ENCODE peak calls at places on chromosomes 2 and 18, in six cellular contexts. J is Karpas-422, V is colonic mucosa, Q is brain microvascular endothelial cell, M is mammary epithelial cell, A is left ventricle myocardium inferior. P is an unnamed sample. For H3K36me3, the result is how much of the 10 kb centered on the place peaks cover.

GRCh38 chr2:56682397-56682760 is 498.6 kb downstream of the CCDC85A start:
- DNase-seq in Q (no peak), M (no peak), A (no peak), J (no peak), V (no peak), P (no peak)

GRCh38 chr2:204691911-204692510 is 146.7 kb downstream of the PARD3B start:
- DNase-seq in A (no peak), M (peak), V (peak), Q (peak), J (peak), P (peak)

GRCh38 chr18:58495202-58495601 is 133.7 kb downstream of the ALPK2 start:
- DNase-seq in J (no peak), V (no peak), A (no peak), Q (no peak), M (no peak), P (no peak)

GRCh38 chr18:7566587-7567486 is at the start of gene PTPRM:
- DNase-seq in J (no peak), V (peak), A (peak), M (peak), Q (peak), P (peak)

GRCh38 chr2:30981101-30981500 is 157.1 kb downstream of the GALNT14 start:
- DNase-seq in V (no peak), J (no peak), Q (no peak), M (no peak), A (no peak), P (no peak)

GRCh38 chr2:59804662-59805258 is 748.7 kb downstream of the BCL11A start:
- DNase-seq in V (no peak), J (peak), A (no peak), Q (no peak), M (no peak), P (peak)

GRCh38 chr2:211766689-211767088 is 771.9 kb downstream of the ERBB4 start:
- DNase-seq in Q (no peak), A (no peak), V (peak), M (peak), J (no peak), P (peak)

GRCh38 chr2:232898592-232899541 is 28.8 kb downstream of the SNORC start:
- DNase-seq in Q (peak), J (no peak), V (no peak), A (no peak), M (no peak), P (no peak)

GRCh38 chr18:80249217-80250093 is 2.1 kb upstream of the PARD6G start:
- DNase-seq in J (no peak), Q (no peak), V (no peak), A (no peak), M (peak), P (no peak)

GRCh38 chr2:73952499-73953446 is 26.1 kb downstream of the DGUOK start:
- DNase-seq in A (no peak), V (no peak), Q (peak), M (peak), J (no peak), P (no peak)

GRCh38 chr2:160952462-160952861 is 207.8 kb upstream of the TANK start:
- DNase-seq in Q (no peak), M (no peak), V (no peak), A (peak), J (no peak), P (no peak)

GRCh38 chr2:120722603-120723421 is 12.9 kb upstream of the GLI2 start:
- DNase-seq in V (no peak), A (no peak), M (no peak), J (no peak), Q (peak), P (no peak)

GRCh38 chr2:107669335-107669734 is 157.4 kb upstream of the RGPD4 start:
- DNase-seq in Q (peak), A (no peak), M (no peak), J (no peak), V (no peak), P (no peak)

GRCh38 chr18:48007955-48008701 is 77.7 kb upstream of the SMAD2 start:
- DNase-seq in J (no peak), A (peak), M (peak), Q (no peak), V (peak), P (peak)

GRCh38 chr2:11357428-11357972 is 13.1 kb upstream of the ROCK2 start:
- DNase-seq in M (no peak), Q (no peak), V (no peak), A (no peak), J (no peak), P (no peak)

GRCh38 chr2:140454717-140455116 is 1674.5 kb upstream of the NXPH2 start:
- DNase-seq in M (peak), J (no peak), V (no peak), Q (peak), A (no peak), P (no peak)

GRCh38 chr18:76803814-76804213 is 18.5 kb upstream of the ZNF236 start:
- DNase-seq in J (peak), Q (peak), M (peak), V (peak), A (peak), P (peak)

GRCh38 chr2:152407806-152408205 is 72.8 kb downstream of the FMNL2 start:
- DNase-seq in A (no peak), J (no peak), V (no peak), M (no peak), Q (no peak), P (no peak)

GRCh38 chr2:119283873-119284331 is 60.3 kb downstream of the STEAP3 start:
- DNase-seq in Q (peak), A (peak), J (no peak), M (peak), V (no peak), P (no peak)

GRCh38 chr2:145006957-145007672 is 487.2 kb upstream of the ZEB2 start:
- DNase-seq in A (peak), J (no peak), M (peak), Q (peak), V (no peak), P (no peak)

GRCh38 chr2:109129921-109130725 is 1.1 kb downstream of the SH3RF3 start:
- DNase-seq in Q (no peak), J (no peak), A (no peak), V (no peak), M (no peak), P (no peak)

GRCh38 chr2:86256982-86257381 is 57.7 kb downstream of the MRPL35 start:
- DNase-seq in Q (no peak), M (peak), A (no peak), V (no peak), J (no peak), P (no peak)

GRCh38 chr2:121368841-121369240 is 83.8 kb upstream of the TFCP2L1 start:
- DNase-seq in J (no peak), Q (no peak), V (no peak), M (no peak), A (no peak), P (no peak)

GRCh38 chr2:172931923-172932520 is 143.6 kb upstream of the MAP3K20 start:
- DNase-seq in J (peak), Q (peak), V (peak), M (no peak), A (peak), P (peak)

GRCh38 chr2:138771534-138771933 is 8.7 kb downstream of the NXPH2 start:
- DNase-seq in Q (no peak), V (no peak), A (no peak), M (no peak), J (no peak), P (no peak)

GRCh38 chr2:128446049-128446811 is 127.6 kb upstream of the HS6ST1 start:
- DNase-seq in J (no peak), M (no peak), A (no peak), Q (no peak), V (peak), P (no peak)

GRCh38 chr2:62495777-62496176 is 10.2 kb downstream of the TMEM17 start:
- DNase-seq in A (no peak), V (no peak), Q (no peak), J (no peak), M (no peak), P (no peak)

GRCh38 chr2:62760026-62760425 is 54.5 kb downstream of the EHBP1 start:
- DNase-seq in M (no peak), J (no peak), A (no peak), V (no peak), Q (no peak), P (no peak)

GRCh38 chr2:177551989-177552413 is 159.4 kb downstream of the AGPS start:
- DNase-seq in A (peak), J (peak), V (peak), Q (no peak), M (no peak), P (peak)

GRCh38 chr2:120611016-120611415 is 124.7 kb upstream of the GLI2 start:
- DNase-seq in M (no peak), J (no peak), V (no peak), Q (no peak), A (no peak), P (no peak)

GRCh38 chr2:164439235-164439634 is 182.0 kb downstream of the GRB14 start:
- DNase-seq in V (no peak), M (no peak), Q (no peak), A (no peak), J (no peak), P (no peak)

GRCh38 chr2:36800381-36800780 is 103.9 kb downstream of the VIT start:
- DNase-seq in J (no peak), A (no peak), Q (no peak), M (no peak), V (no peak), P (no peak)

GRCh38 chr18:46422552-46423055 is 234.4 kb downstream of the LOXHD1 start:
- DNase-seq in M (no peak), Q (no peak), V (no peak), J (no peak), A (no peak), P (peak)

GRCh38 chr2:221422516-221423211 is 149.4 kb downstream of the EPHA4 start:
- DNase-seq in Q (peak), V (no peak), J (no peak), M (peak), A (no peak), P (no peak)

GRCh38 chr2:27711804-27712203 is 48.1 kb downstream of the SLC4A1AP start:
- DNase-seq in J (no peak), Q (no peak), V (no peak), M (no peak), A (no peak), P (no peak)

GRCh38 chr2:126802774-126803421 is 95.8 kb upstream of the TEX51 start:
- DNase-seq in A (no peak), V (no peak), M (no peak), J (no peak), Q (no peak), P (peak)

GRCh38 chr2:96528680-96529375 is 7.7 kb upstream of the ARID5A start:
- DNase-seq in Q (no peak), J (no peak), A (no peak), M (no peak), V (no peak), P (no peak)

DNA sequence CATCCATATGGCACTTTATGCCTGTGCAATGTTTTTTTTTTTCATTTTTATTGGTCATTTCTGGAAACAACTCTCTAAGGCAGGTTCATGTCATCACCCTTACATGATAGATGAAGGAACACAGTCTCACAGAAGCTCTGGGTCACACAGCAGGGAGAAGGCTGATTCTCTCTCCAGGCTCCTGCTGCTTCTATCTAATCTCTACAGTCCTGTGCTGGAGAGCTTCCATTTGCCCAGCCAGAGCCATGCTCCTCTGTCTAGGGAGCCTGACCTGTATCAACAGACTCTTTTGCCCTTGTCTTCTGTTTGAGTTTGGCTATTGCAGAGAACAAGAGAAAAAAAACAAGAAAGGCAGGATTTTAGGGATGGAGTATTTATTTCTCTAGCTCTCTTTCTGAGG is 584.8 kb downstream of the MBD2 start:
- DNase-seq in J (no peak), Q (no peak), V (no peak), M (no peak), A (peak), P (no peak)
- H3K36me3 ChIP-seq in J (under half), Q (under half), V (under half), M (under half), A (under half), P (under half)

GRCh38 chr2:216147172-216148131 is 38.3 kb downstream of the XRCC5 start:
- DNase-seq in Q (no peak), M (no peak), A (no peak), J (no peak), V (no peak), P (no peak)

GRCh38 chr2:216148983-216149382 is 39.8 kb downstream of the XRCC5 start:
- DNase-seq in A (no peak), V (no peak), M (no peak), J (no peak), Q (no peak), P (no peak)

GRCh38 chr2:216146573-216146972 is 37.4 kb downstream of the XRCC5 start:
- DNase-seq in V (no peak), M (no peak), A (no peak), J (no peak), Q (no peak), P (no peak)

GRCh38 chr2:216151313-216152030 is 42.3 kb downstream of the XRCC5 start:
- DNase-seq in Q (peak), A (no peak), J (no peak), M (no peak), V (no peak), P (no peak)

GRCh38 chr2:216149741-216150140 is 40.6 kb downstream of the XRCC5 start:
- DNase-seq in J (no peak), A (no peak), Q (peak), V (no peak), M (no peak), P (no peak)
- H3K36me3 ChIP-seq in J (half or more), A (half or more), Q (half or more), V (under half), M (under half), P (half or more)

GRCh38 chr2:63850650-63851049 is 9.0 kb downstream of the UGP2 start:
- DNase-seq in M (no peak), A (no peak), J (no peak), V (no peak), Q (no peak), P (peak)
- H3K36me3 ChIP-seq in M (under half), A (under half), J (under half), V (under half), Q (under half), P (under half)

DNA sequence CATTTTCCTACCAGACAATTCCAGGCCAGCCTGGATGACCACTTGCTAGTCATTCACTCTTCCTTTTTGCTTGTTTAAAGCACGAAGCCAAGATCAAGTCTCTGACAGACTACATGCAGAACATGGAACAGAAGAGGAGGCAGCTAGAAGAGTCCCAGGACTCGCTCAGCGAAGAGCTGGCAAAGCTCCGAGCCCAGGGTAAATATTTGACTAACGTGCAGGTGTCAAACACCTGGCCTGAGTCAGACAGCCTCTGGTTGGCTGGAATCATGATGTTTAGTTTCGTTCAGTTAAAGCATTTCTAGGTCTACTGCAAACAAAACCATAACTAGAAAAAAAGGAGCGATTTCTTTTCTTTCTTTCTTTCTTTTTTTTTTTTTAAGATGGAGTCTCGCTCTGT is 44.2 kb upstream of the LYPD6B start:
- DNase-seq in A (no peak), V (peak), J (no peak), Q (no peak), M (no peak), P (peak)
- H3K36me3 ChIP-seq in A (under half), V (under half), J (under half), Q (under half), M (under half), P (under half)

DNA sequence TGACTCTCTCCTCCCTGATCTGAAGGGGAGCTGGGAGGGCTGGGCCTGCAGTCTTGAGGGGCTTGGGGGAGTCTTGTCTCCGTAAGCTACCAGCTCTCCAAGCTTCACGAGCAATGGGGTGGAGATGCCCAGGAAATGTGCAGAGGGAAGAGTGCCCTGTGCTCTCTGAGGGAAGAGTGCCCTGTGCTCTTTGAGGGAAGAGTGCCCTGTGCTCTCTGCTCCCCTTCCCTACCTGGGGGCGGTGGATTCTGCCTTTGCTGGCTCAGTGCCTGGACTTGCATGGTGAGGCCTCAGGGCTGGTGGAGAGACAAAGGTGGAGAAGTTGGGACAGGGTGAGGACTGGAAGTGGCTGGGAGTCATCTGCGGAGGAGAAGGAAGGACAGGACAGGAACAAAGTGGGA is 72.7 kb downstream of the TWIST2 start:
- DNase-seq in M (no peak), Q (no peak), A (no peak), V (no peak), J (no peak), P (no peak)
- H3K36me3 ChIP-seq in M (under half), Q (under half), A (under half), V (under half), J (under half), P (under half)

DNA sequence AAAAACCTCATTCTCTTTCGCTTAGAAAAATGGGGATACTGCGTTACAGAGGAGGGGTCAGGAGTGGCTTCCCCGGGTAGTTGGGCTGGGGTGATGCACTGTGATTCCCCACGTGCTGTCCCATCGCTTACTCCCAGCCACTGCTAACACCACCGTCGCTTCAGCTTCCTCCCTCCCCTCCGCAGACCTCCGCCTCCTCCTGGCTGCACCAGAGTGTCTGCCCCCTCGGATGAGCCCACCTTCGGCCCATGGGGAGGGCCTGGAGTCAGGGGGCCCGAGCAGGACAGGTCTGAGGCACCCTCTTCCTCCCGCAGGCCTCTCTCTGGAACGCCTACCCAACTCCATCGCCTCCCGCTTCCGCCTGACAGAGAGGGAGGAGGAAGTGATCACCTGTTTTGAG is 59.1 kb upstream of the MCFD2 start:
- DNase-seq in Q (no peak), M (no peak), A (no peak), V (no peak), J (no peak), P (no peak)
- H3K36me3 ChIP-seq in Q (under half), M (under half), A (under half), V (under half), J (under half), P (under half)

GRCh38 chr2:133908171-133908570 is 339.9 kb upstream of the NCKAP5 start:
- DNase-seq in A (no peak), V (no peak), Q (no peak), J (no peak), M (no peak), P (no peak)

DNA sequence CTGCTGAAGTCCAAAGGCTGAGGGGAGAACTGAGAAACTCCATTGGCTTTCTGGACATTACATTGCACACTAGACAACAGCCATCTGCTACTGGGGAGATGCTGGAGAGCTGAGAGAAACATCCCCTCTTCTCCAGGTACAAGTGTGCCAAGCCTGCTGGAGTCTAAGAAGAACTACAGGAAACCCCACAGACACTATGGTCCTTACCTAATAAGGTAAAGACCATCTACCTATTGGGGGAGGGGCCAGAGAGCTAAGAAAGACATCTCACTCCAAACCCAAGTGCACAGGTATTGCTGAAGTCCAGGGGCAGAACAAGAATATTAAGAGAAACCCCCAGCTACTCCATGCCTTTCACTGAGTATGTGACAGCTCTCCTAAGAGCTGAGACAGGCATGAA is 338.7 kb upstream of the NCKAP5 start:
- DNase-seq in J (no peak), M (no peak), A (no peak), V (no peak), Q (no peak), P (no peak)
- H3K36me3 ChIP-seq in J (under half), M (under half), A (under half), V (under half), Q (under half), P (under half)

DNA sequence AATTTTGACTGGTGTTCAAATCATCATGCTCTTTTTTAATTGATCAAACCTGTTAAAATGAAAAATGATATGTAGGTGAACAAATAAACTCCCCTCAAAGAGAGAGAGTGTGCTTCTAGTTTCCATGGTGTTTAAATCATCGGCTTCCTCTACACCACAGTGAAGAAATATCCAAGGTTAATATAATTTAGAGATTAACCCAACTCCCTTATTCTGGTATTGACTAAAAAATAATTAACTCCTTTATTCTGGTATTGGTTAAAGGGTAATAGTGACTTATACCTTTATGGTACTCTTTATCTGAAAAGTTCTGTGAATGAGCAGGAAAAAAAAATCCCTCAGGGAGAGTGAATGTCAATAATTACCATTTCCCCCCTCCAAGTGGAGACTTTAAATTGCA is 93.1 kb downstream of the SPATS2L start:
- DNase-seq in V (no peak), Q (no peak), M (no peak), A (no peak), J (no peak), P (no peak)
- H3K36me3 ChIP-seq in V (under half), Q (under half), M (under half), A (under half), J (under half), P (under half)

GRCh38 chr2:99403084-99403483 is 65.9 kb downstream of the EIF5B start:
- DNase-seq in V (no peak), J (no peak), M (no peak), Q (no peak), A (no peak), P (no peak)
- H3K36me3 ChIP-seq in V (under half), J (half or more), M (half or more), Q (half or more), A (half or more), P (under half)

P was measured in small intestine.